ENCODE peak calls at places on chromosomes 12 and 14, in eight cellular contexts. O, Z, P, U, E, M, L and F are unnamed samples.

GRCh38 chr12:120925740-120926563 is 21.8 kb upstream of the SPPL3 start:
- DNase-seq in L (no peak), O (no peak), P (no peak), M (peak), U (no peak), E (no peak), Z (no peak), F (no peak)

GRCh38 chr12:12365931-12366431 is 9.1 kb downstream of the BORCS5 start:
- DNase-seq in P (peak), E (no peak), O (no peak), M (no peak), L (peak), U (no peak), Z (peak), F (no peak)

GRCh38 chr12:121889267-121889624 is 656 bp downstream of the PSMD9 start:
- DNase-seq in Z (no peak), P (no peak), M (no peak), L (no peak), U (no peak), E (no peak), O (no peak), F (no peak)

GRCh38 chr12:108360057-108360456 is 20.9 kb upstream of the CMKLR1 start:
- DNase-seq in L (no peak), O (no peak), U (no peak), P (no peak), M (no peak), E (no peak), Z (no peak), F (no peak)

GRCh38 chr12:46452061-46452615 is 79.6 kb upstream of the SLC38A2 start:
- DNase-seq in Z (no peak), P (no peak), M (no peak), L (no peak), O (peak), E (no peak), U (no peak), F (peak)

GRCh38 chr12:64752833-64753238 is 6.4 kb downstream of the GNS start:
- DNase-seq in M (no peak), Z (no peak), O (no peak), U (no peak), L (no peak), P (no peak), E (no peak), F (no peak)

GRCh38 chr12:89825591-89826449 is 117.2 kb upstream of the ATP2B1 start:
- DNase-seq in E (no peak), Z (no peak), O (peak), M (no peak), P (no peak), U (no peak), L (no peak), F (peak)

GRCh38 chr12:4168041-4168440 is 105.5 kb upstream of the CCND2 start:
- DNase-seq in E (no peak), P (no peak), L (no peak), U (no peak), M (no peak), Z (no peak), O (no peak), F (no peak)

GRCh38 chr14:99812096-99812750 is 19.0 kb downstream of the EML1 start:
- DNase-seq in M (no peak), O (no peak), U (no peak), E (no peak), L (no peak), Z (no peak), P (no peak), F (no peak)

GRCh38 chr14:23119362-23120327 is 590 bp upstream of the CEBPE start:
- DNase-seq in O (no peak), M (no peak), E (no peak), Z (peak), U (no peak), P (no peak), L (no peak), F (no peak)

GRCh38 chr14:35956376-35957000 is 130.3 kb downstream of the BRMS1L start:
- DNase-seq in L (no peak), P (no peak), O (no peak), Z (no peak), U (no peak), M (no peak), E (no peak), F (no peak)